ENCODE peak calls at places on chromosomes 1 and 21, in eight cellular contexts. X is suprapubic skin; D is mesendoderm; A is prostate gland; S is cardiac muscle cell; V is effector memory CD4-positive, alpha-beta T cell; I is GM23248; M is psoas muscle. P is an unnamed sample.
A peak's percentile ranks its signal among the peaks of the same experiment; 100 is the strongest.

GRCh38 chr1:220999872-221000863 is 120.9 kb downstream of the HLX start:
- DNase-seq in X (no peak), D (no peak), A (no peak), S (peak; percentile 40), V (no peak), I (no peak), M (no peak), P (no peak)

GRCh38 chr1:213829806-213830205 is 158.0 kb upstream of the PROX1 start:
- DNase-seq in X (no peak), D (no peak), A (no peak), S (no peak), V (no peak), I (no peak), M (no peak), P (no peak)

GRCh38 chr1:228122921-228123441 is 13.9 kb upstream of the MRPL55 start:
- DNase-seq in X (peak; percentile 7), D (no peak), A (no peak), S (no peak), V (no peak), I (no peak), M (no peak), P (no peak)

GRCh38 chr1:25978404-25978803 is 19.5 kb downstream of the PAFAH2 start:
- DNase-seq in X (no peak), D (no peak), A (no peak), S (no peak), V (no peak), I (no peak), M (no peak), P (no peak)

GRCh38 chr1:79259390-79260336 is 253.1 kb upstream of the ADGRL4 start:
- DNase-seq in X (no peak), D (peak; percentile 36), A (no peak), S (peak; percentile 67), V (no peak), I (peak; percentile 72), M (no peak), P (no peak)

GRCh38 chr1:150808851-150809250 is 791 bp upstream of the CTSK start:
- DNase-seq in X (no peak), D (no peak), A (no peak), S (no peak), V (no peak), I (peak; percentile 51), M (no peak), P (no peak)

GRCh38 chr1:200353232-200353631 is 56.6 kb downstream of the ZNF281 start:
- DNase-seq in X (no peak), D (no peak), A (no peak), S (no peak), V (no peak), I (peak; percentile 29), M (no peak), P (no peak)

GRCh38 chr1:71054791-71055190 is 7.2 kb upstream of the PTGER3 start:
- DNase-seq in X (peak; percentile 55), D (no peak), A (no peak), S (no peak), V (no peak), I (no peak), M (no peak), P (no peak)

GRCh38 chr1:26861286-26861701 is 1.7 kb upstream of the SFN start:
- DNase-seq in X (no peak), D (peak; percentile 73), A (no peak), S (no peak), V (no peak), I (peak; percentile 56), M (no peak), P (no peak)

GRCh38 chr21:37558676-37559204 is 192.2 kb downstream of the DYRK1A start:
- DNase-seq in X (no peak), D (no peak), A (no peak), S (no peak), V (no peak), I (no peak), M (no peak), P (no peak)
- H3K4me1 ChIP-seq in X (peaks cover 9% of the 10 kb centered on the region), D (peaks cover 2% of the 10 kb centered on the region), A (no peaks in the 10 kb centered on the region), S (peaks cover 22% of the 10 kb centered on the region), V (peaks cover 4% of the 10 kb centered on the region), I (no peaks in the 10 kb centered on the region), M (peaks cover 26% of the 10 kb centered on the region), P (peaks cover 17% of the 10 kb centered on the region)

DNA sequence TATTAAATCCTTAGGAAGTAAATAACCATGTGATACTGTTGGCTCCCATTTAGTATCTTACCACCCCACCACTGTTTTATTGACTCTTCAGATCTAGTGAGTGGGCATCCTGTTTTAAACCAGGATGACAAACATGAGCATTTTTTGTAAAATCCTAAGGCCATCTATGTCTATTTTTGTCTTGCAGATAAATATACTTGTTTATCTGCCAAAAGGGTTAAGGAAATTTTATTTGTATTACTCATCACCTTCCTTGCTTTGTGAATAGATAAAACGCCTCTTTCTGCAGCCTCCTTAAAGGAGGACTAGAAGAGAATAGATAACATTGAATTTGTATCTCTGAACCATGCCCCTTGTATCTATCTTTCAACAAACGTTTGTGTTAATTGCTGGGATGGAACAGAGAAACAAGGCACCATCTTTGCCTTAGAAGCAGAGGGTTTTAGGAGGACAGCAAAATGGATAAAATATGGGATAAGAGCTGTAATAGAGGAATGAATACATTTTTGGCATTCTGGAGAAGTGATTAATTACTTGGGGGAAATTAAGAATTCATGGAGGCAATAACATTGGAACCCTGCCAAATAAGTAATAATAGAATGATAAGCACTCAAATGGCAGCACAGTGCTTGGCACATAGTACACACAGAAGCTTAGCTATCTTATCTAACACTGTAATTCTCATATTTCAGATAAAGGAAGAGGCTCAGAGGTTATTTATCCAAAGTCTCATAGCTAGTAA is 14.7 kb downstream of the YTHDF2 start:
- DNase-seq in X (no peak), D (peak; percentile 62), A (no peak), S (peak; percentile 68), V (no peak), I (peak; percentile 79), M (no peak), P (no peak)
- H3K4me3 ChIP-seq in X (no peak overlapping the region), D (no peak overlapping the region), A (no peak overlapping the region), S (no peak overlapping the region), V (no peak overlapping the region), I (peak overlapping the region; percentile 48), M (no peak overlapping the region), P (no peak overlapping the region)

GRCh38 chr21:40041446-40041845 is 174.2 kb downstream of the PCP4 start:
- DNase-seq in X (no peak), D (no peak), A (no peak), S (no peak), V (no peak), I (no peak), M (no peak), P (no peak)

GRCh38 chr21:40043866-40044265 is 176.6 kb downstream of the PCP4 start:
- DNase-seq in X (no peak), D (no peak), A (no peak), S (no peak), V (no peak), I (no peak), M (peak; percentile 49), P (no peak)

GRCh38 chr21:40047211-40047610 is 180.0 kb downstream of the PCP4 start:
- DNase-seq in X (no peak), D (no peak), A (no peak), S (no peak), V (no peak), I (no peak), M (no peak), P (no peak)

GRCh38 chr21:40047993-40048730 is 180.9 kb downstream of the PCP4 start:
- DNase-seq in X (no peak), D (peak; percentile 15), A (no peak), S (no peak), V (no peak), I (no peak), M (no peak), P (no peak)

GRCh38 chr21:40043423-40043822 is 176.2 kb downstream of the PCP4 start:
- DNase-seq in X (no peak), D (peak; percentile 30), A (no peak), S (no peak), V (no peak), I (no peak), M (no peak), P (no peak)
- H3K36me3 ChIP-seq in X (no peaks in the 10 kb centered on the region), D (no peaks in the 10 kb centered on the region), A (no peaks in the 10 kb centered on the region), S (no peaks in the 10 kb centered on the region), V (no peaks in the 10 kb centered on the region), I (no peaks in the 10 kb centered on the region), M (no peaks in the 10 kb centered on the region), P (no peaks in the 10 kb centered on the region)

GRCh38 chr1:117824612-117825011 is 104.8 kb downstream of the GDAP2 start:
- DNase-seq in X (no peak), D (no peak), A (no peak), S (no peak), V (no peak), I (no peak), M (no peak), P (no peak)
- H3K4me1 ChIP-seq in X (peaks cover 36% of the 10 kb centered on the region), D (no peaks in the 10 kb centered on the region), A (peaks cover 3% of the 10 kb centered on the region), S (no peaks in the 10 kb centered on the region), V (no peaks in the 10 kb centered on the region), I (peaks cover 65% of the 10 kb centered on the region), M (peaks cover 14% of the 10 kb centered on the region), P (peaks cover 59% of the 10 kb centered on the region)

DNA sequence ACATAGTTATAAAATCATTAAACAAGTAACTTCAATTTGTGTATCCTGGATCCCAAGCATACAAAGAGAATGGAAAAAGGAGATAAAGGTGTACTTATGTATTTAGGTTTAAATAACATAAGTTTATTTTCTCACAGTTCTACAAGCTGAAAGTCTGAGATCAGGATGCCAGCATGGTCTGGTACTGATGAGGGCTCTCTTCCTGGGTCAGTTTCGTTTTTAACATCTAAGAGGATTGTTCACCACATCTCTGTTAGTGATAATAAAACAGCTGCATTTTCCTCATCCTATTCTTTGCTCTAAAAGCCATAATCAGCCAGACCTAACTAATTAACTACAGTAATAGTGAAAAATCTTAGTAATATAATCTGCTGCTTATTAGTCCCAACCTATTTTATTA is 5.2 kb downstream of the EGLN1 start:
- DNase-seq in X (no peak), D (no peak), A (no peak), S (peak; percentile 29), V (no peak), I (peak; percentile 27), M (no peak), P (no peak)
- H3K4me3 ChIP-seq in X (peak overlapping the region; percentile 84), D (no peak overlapping the region), A (no peak overlapping the region), S (peak overlapping the region; percentile 95), V (no peak overlapping the region), I (peak overlapping the region; percentile 87), M (peak overlapping the region; percentile 91), P (peak overlapping the region; percentile 74)

GRCh38 chr21:45989355-45990048 is 7.9 kb downstream of the COL6A1 start:
- DNase-seq in X (peak; percentile 71), D (no peak), A (no peak), S (no peak), V (no peak), I (no peak), M (peak; percentile 45), P (peak; percentile 3)
- H3K36me3 ChIP-seq in X (peaks cover 66% of the 10 kb centered on the region), D (peaks cover 43% of the 10 kb centered on the region), A (peaks cover 4% of the 10 kb centered on the region), S (peaks cover 28% of the 10 kb centered on the region), V (no peaks in the 10 kb centered on the region), I (peaks cover 45% of the 10 kb centered on the region), M (peaks cover 66% of the 10 kb centered on the region), P (peaks cover 22% of the 10 kb centered on the region)